ENCODE peak calls at places on chromosomes 16 and 17, in five cellular contexts. V, C, O, M and D are unnamed samples.

GRCh38 chr17:65366102-65366844 is 195.2 kb downstream of the AXIN2 start:
- DNase-seq in V (no peak), C (no peak), O (no peak), M (no peak), D (no peak)

GRCh38 chr16:67893791-67894399 is 841 bp downstream of the PSKH1 start:
- DNase-seq in V (no peak), C (no peak), O (no peak), M (no peak), D (no peak)

GRCh38 chr17:10105513-10106001 is 92.8 kb downstream of the GAS7 start:
- DNase-seq in V (no peak), C (peak), O (peak), M (peak), D (no peak)

GRCh38 chr16:46903255-46903905 is 19.2 kb downstream of the GPT2 start:
- DNase-seq in V (no peak), C (no peak), O (no peak), M (no peak), D (no peak)

GRCh38 chr16:89863741-89864391 is 9.5 kb upstream of the TCF25 start:
- DNase-seq in V (peak), C (peak), O (no peak), M (no peak), D (peak)

GRCh38 chr16:55393976-55394375 is 70.0 kb downstream of the IRX6 start:
- DNase-seq in V (peak), C (no peak), O (no peak), M (no peak), D (no peak)

GRCh38 chr17:37779554-37779953 is 34.7 kb upstream of the HNF1B start:
- DNase-seq in V (no peak), C (peak), O (no peak), M (no peak), D (no peak)

GRCh38 chr16:19879241-19879792 is 5.3 kb downstream of the GPRC5B start:
- DNase-seq in V (no peak), C (peak), O (no peak), M (no peak), D (no peak)

GRCh38 chr16:12327971-12328726 is 351.6 kb downstream of the SNX29 start:
- DNase-seq in V (peak), C (no peak), O (no peak), M (no peak), D (no peak)

GRCh38 chr16:46855389-46855788 is 24.4 kb upstream of the C16orf87 start:
- DNase-seq in V (no peak), C (no peak), O (no peak), M (no peak), D (no peak)

GRCh38 chr17:51372345-51373004 is 112.1 kb downstream of the UTP18 start:
- DNase-seq in V (peak), C (peak), O (no peak), M (no peak), D (peak)

GRCh38 chr17:81164464-81165245 is 652 bp upstream of the PVALEF start:
- DNase-seq in V (no peak), C (no peak), O (no peak), M (no peak), D (no peak)

GRCh38 chr16:25838724-25839186 is 147.0 kb downstream of the HS3ST4 start:
- DNase-seq in V (peak), C (peak), O (no peak), M (no peak), D (peak)

GRCh38 chr17:64183815-64184397 is 54.0 kb upstream of the ERN1 start:
- DNase-seq in V (no peak), C (no peak), O (no peak), M (no peak), D (no peak)

GRCh38 chr17:19378416-19379293 is at the start of gene MAPK7:
- DNase-seq in V (no peak), C (no peak), O (no peak), M (peak), D (no peak)

GRCh38 chr17:79294459-79295071 is 219.9 kb downstream of the ENGASE start:
- DNase-seq in V (peak), C (peak), O (no peak), M (no peak), D (no peak)

GRCh38 chr17:67004191-67004590 is 39.7 kb downstream of the CACNG4 start:
- DNase-seq in V (no peak), C (no peak), O (no peak), M (no peak), D (no peak)

GRCh38 chr16:21656795-21657768 is 4.7 kb upstream of the IGSF6 start:
- DNase-seq in V (peak), C (peak), O (no peak), M (no peak), D (no peak)

GRCh38 chr17:64130559-64131001 is 636 bp upstream of the ERN1 start:
- DNase-seq in V (peak), C (peak), O (no peak), M (peak), D (peak)

GRCh38 chr16:12410842-12411490 is 392.7 kb downstream of the CPPED1 start:
- DNase-seq in V (no peak), C (no peak), O (no peak), M (no peak), D (no peak)

GRCh38 chr17:80910043-80910442 is 81.6 kb upstream of the CHMP6 start:
- DNase-seq in V (no peak), C (no peak), O (no peak), M (peak), D (no peak)

DNA sequence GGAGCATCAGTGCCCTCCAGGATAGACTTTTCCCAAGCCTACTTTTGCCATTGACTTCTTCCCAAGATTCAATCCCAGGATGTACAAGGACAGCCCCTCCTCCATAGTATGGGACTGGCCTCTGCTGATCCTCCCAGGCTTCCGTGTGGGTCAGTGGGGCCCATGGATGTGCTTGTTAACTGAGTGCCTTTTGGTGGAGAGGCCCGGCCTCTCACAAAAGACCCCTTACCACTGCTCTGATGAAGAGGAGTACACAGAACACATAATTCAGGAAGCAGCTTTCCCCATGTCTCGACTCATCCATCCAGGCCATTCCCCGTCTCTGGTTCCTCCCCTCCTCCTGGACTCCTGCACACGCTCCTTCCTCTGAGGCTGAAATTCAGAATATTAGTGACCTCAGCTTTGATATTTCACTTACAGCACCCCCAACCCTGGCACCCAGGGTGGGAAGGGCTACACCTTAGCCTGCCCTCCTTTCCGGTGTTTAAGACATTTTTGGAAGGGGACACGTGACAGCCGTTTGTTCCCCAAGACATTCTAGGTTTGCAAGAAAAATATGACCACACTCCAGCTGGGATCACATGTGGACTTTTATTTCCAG is 9.8 kb upstream of the CYLD start:
- DNase-seq in V (no peak), C (no peak), O (no peak), M (peak), D (no peak)
- H3K4me3 ChIP-seq in V (no peak), C (no peak), O (no peak), M (no peak), D (no peak)

DNA sequence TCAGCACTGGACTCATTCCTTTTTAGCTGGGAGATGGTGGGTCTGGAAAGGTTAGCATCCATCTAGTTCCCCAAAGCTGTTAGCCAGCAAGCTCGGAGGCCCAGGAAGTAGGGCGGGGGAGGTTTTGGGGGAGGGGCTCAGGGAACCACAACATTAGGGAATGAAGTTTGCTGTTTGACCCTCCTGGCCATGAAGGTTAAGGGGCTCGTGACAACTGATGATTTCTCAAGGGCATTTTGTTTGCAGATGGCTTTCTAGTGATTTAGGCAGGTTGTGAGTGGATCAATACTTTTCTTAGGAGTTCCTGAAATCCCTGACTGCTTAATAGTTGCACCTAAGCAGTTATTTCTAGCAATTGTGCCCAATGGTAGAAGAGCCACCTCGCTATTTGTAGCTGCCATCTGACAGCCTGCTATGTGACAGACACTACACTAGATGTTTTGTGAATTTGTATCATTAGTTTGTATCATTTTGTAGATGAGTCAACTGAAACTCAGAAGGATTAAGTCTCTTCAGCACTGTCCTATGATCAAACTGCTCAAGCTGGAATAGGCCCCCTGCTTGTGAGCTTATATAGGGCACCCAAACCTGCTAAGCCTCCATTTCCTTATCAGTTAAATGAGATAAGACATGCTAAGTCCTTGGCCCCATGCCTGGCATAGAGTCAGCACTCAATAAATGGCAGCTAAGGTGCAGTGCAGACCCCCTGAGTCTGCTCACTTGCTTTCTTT is 146.4 kb downstream of the IRX3 start:
- DNase-seq in V (no peak), C (peak), O (no peak), M (no peak), D (no peak)
- TF ChIP-seq CTCF in V (no peak), C (no peak), O (no peak), M (no peak), D (no peak)

DNA sequence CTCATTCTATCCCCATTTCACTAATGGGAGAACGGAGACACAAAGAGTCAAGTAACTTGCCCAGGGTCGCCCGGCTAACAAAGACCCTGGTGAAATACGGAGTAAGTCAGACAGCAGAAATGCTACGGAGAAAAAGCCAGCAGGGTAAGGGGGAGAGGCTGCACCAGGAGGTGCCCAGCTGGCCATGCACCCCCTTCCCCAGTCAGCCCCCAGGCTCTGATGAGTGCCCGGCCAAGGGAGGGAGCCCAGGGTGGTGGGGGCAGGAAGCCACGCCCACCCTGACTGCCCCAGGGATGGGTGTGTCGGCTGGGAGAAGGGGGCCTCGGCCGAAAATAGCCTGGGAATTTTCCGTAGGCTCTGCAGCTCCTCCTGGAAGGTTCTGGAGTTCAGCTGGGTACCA is 4.3 kb downstream of the CARHSP1 start:
- DNase-seq in V (no peak), C (no peak), O (no peak), M (no peak), D (no peak)
- H3K4me3 ChIP-seq in V (no peak), C (no peak), O (no peak), M (no peak), D (no peak)

DNA sequence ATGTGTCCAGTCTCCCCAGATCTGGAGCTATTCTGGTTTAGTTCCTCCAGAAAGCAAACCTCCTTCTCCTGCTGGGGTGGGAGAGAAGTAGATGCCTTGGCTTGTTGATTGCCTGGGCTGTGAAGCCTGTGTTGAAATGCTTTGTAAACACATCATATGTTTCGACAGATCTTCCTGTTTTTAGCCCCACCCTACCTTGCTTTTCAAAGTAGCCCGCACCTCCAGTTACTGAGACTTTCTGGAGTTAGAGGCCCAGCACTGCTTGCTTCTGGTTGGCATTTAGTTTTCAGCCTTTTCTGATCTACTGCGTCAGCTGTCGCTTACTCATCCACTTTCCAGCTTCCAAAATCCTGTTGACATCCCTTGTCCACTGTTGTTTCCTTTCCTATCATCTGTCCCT is 17.9 kb upstream of the NDEL1 start:
- DNase-seq in V (no peak), C (no peak), O (no peak), M (no peak), D (no peak)
- TF ChIP-seq CTCF in V (no peak), C (no peak), O (no peak), M (no peak), D (no peak)

GRCh38 chr16:15640966-15641365 is 2.0 kb downstream of the MARF1 start:
- DNase-seq in V (no peak), C (no peak), O (no peak), M (no peak), D (no peak)
- H3K4me3 ChIP-seq in V (no peak), C (no peak), O (no peak), M (no peak), D (peak)

GRCh38 chr16:80846275-80847013 is 42.0 kb upstream of the CDYL2 start:
- DNase-seq in V (no peak), C (no peak), O (no peak), M (no peak), D (no peak)

GRCh38 chr16:80852261-80852872 is 48.0 kb upstream of the CDYL2 start:
- DNase-seq in V (no peak), C (peak), O (no peak), M (no peak), D (peak)
- TF ChIP-seq CTCF in V (no peak), C (peak), O (no peak), M (peak), D (peak)